ENCODE peak calls at places on chromosomes 13 and 19, in four cellular contexts. R is left ventricle myocardium inferior, D is GM19239, Y is B cell. Q is an unnamed sample.

GRCh38 chr19:5131866-5132561 is 163.1 kb downstream of the KDM4B start:
- DNase-seq in R (no peak), D (no peak), Y (peak; percentile 63), Q (no peak)

GRCh38 chr13:110828705-110829104 is 86.2 kb downstream of the ANKRD10 start:
- DNase-seq in R (no peak), D (no peak), Y (no peak), Q (no peak)

GRCh38 chr19:53365899-53366493 is 491 bp downstream of the ZNF525 start:
- DNase-seq in R (peak; percentile 15), D (no peak), Y (no peak), Q (no peak)

GRCh38 chr13:55199132-55199531 is 1941.6 kb upstream of the PRR20A start:
- DNase-seq in R (no peak), D (no peak), Y (no peak), Q (peak; percentile 4)

GRCh38 chr13:31638577-31638976 is 100.7 kb upstream of the RXFP2 start:
- DNase-seq in R (no peak), D (no peak), Y (no peak), Q (no peak)

GRCh38 chr13:114045113-114045735 is 71.3 kb upstream of the C13orf46 start:
- DNase-seq in R (no peak), D (no peak), Y (no peak), Q (no peak)

GRCh38 chr19:4057913-4058695 is 8.6 kb downstream of the ZBTB7A start:
- DNase-seq in R (peak; percentile 84), D (no peak), Y (no peak), Q (no peak)

GRCh38 chr13:39918837-39919236 is 263.4 kb downstream of the COG6 start:
- DNase-seq in R (no peak), D (no peak), Y (no peak), Q (no peak)

GRCh38 chr19:708154-709141 is at the start of gene PALM:
- DNase-seq in R (peak; percentile 48), D (no peak), Y (no peak), Q (no peak)

GRCh38 chr19:44587863-44588752 is 25.3 kb upstream of the IGSF23 start:
- DNase-seq in R (no peak), D (no peak), Y (no peak), Q (no peak)

GRCh38 chr13:106986687-106987434 is 418.9 kb upstream of the ARGLU1 start:
- DNase-seq in R (no peak), D (no peak), Y (no peak), Q (no peak)

GRCh38 chr19:3276341-3276799 is 51.9 kb downstream of the CELF5 start:
- DNase-seq in R (no peak), D (no peak), Y (no peak), Q (peak; percentile 67)

GRCh38 chr19:22532388-22533310 is 101.5 kb upstream of the ZNF492 start:
- DNase-seq in R (peak; percentile 64), D (no peak), Y (no peak), Q (no peak)

GRCh38 chr19:35973487-35973886 is 21.5 kb upstream of the SDHAF1 start:
- DNase-seq in R (no peak), D (no peak), Y (no peak), Q (no peak)

GRCh38 chr19:52648336-52648990 is 10.3 kb upstream of the ZNF83 start:
- DNase-seq in R (no peak), D (no peak), Y (no peak), Q (no peak)

GRCh38 chr19:27775395-27775794 is 1437.6 kb downstream of the UQCRFS1 start:
- DNase-seq in R (no peak), D (no peak), Y (no peak), Q (no peak)

GRCh38 chr19:55540619-55541018 is 3.7 kb upstream of the SBK2 start:
- DNase-seq in R (no peak), D (no peak), Y (no peak), Q (no peak)

GRCh38 chr19:45179848-45180370 is 1.3 kb downstream of the BLOC1S3 start:
- DNase-seq in R (no peak), D (no peak), Y (no peak), Q (no peak)

GRCh38 chr19:2478324-2478755 is 2.4 kb downstream of the GADD45B start:
- DNase-seq in R (peak; percentile 61), D (no peak), Y (no peak), Q (no peak)

GRCh38 chr13:23516190-23516589 is 54.0 kb upstream of the TNFRSF19 start:
- DNase-seq in R (no peak), D (no peak), Y (no peak), Q (no peak)

GRCh38 chr13:28568286-28568685 is 73.4 kb upstream of the FLT1 start:
- DNase-seq in R (peak; percentile 76), D (no peak), Y (no peak), Q (no peak)

GRCh38 chr19:56942749-56943148 is 102.2 kb upstream of the PEG3 start:
- DNase-seq in R (peak; percentile 30), D (no peak), Y (no peak), Q (no peak)

GRCh38 chr13:38899581-38899980 is 91.0 kb downstream of the STOML3 start:
- DNase-seq in R (no peak), D (no peak), Y (no peak), Q (no peak)

GRCh38 chr19:48746738-48747575 is at the start of gene IZUMO1:
- DNase-seq in R (peak; percentile 84), D (peak; percentile 70), Y (no peak), Q (no peak)

GRCh38 chr13:104436555-104436954 is 1370.3 kb upstream of the SLC10A2 start:
- DNase-seq in R (no peak), D (no peak), Y (no peak), Q (no peak)

GRCh38 chr19:55146648-55147218 is 2.3 kb downstream of the TNNT1 start:
- DNase-seq in R (no peak), D (no peak), Y (no peak), Q (no peak)

Q was measured in iPS DF 6.9.